ENCODE peak calls at places on chromosome 14, in eight cellular contexts. W, G, Q, Z, R, V, U and H are unnamed samples.

GRCh38 chr14:77088219-77088618 is 9.8 kb upstream of the CIPC start:
- DNase-seq in W (no peak), G (no peak), Q (no peak), Z (peak), R (no peak), V (no peak), U (no peak), H (no peak)

GRCh38 chr14:100422556-100423420 is 99.6 kb downstream of the SLC25A47 start:
- DNase-seq in W (no peak), G (no peak), Q (no peak), Z (no peak), R (no peak), V (no peak), U (no peak), H (no peak)

GRCh38 chr14:50955373-50956043 is 11.2 kb upstream of the PYGL start:
- DNase-seq in W (no peak), G (no peak), Q (peak), Z (peak), R (peak), V (no peak), U (peak), H (peak)

GRCh38 chr14:75487155-75487671 is 35.1 kb upstream of the BATF start:
- DNase-seq in W (no peak), G (no peak), Q (no peak), Z (no peak), R (no peak), V (peak), U (no peak), H (peak)

GRCh38 chr14:104099096-104100041 is 13.9 kb downstream of the ASPG start:
- DNase-seq in W (no peak), G (no peak), Q (no peak), Z (no peak), R (no peak), V (no peak), U (no peak), H (no peak)

GRCh38 chr14:71591929-71592328 is 340.3 kb upstream of the RGS6 start:
- DNase-seq in W (no peak), G (no peak), Q (peak), Z (no peak), R (no peak), V (peak), U (peak), H (no peak)

GRCh38 chr14:92607702-92608429 is 94.3 kb downstream of the RIN3 start:
- DNase-seq in W (no peak), G (no peak), Q (peak), Z (no peak), R (no peak), V (no peak), U (no peak), H (peak)

GRCh38 chr14:22767323-22767589 is 768 bp downstream of the OXA1L start:
- DNase-seq in W (no peak), G (no peak), Q (peak), Z (no peak), R (no peak), V (no peak), U (no peak), H (no peak)

GRCh38 chr14:100640481-100641273 is 53.5 kb upstream of the BEGAIN start:
- DNase-seq in W (no peak), G (no peak), Q (peak), Z (no peak), R (no peak), V (peak), U (no peak), H (no peak)

GRCh38 chr14:23578560-23579310 is at the start of gene JPH4:
- DNase-seq in W (peak), G (peak), Q (no peak), Z (peak), R (peak), V (no peak), U (no peak), H (no peak)

GRCh38 chr14:20613094-20614037 is 22.2 kb upstream of the RNASE12 start:
- DNase-seq in W (peak), G (peak), Q (peak), Z (peak), R (peak), V (peak), U (peak), H (peak)

GRCh38 chr14:57189070-57189469 is 79.6 kb downstream of the EXOC5 start:
- DNase-seq in W (no peak), G (no peak), Q (no peak), Z (peak), R (no peak), V (no peak), U (peak), H (no peak)

GRCh38 chr14:60093088-60093487 is 1.4 kb downstream of the PCNX4 start:
- DNase-seq in W (no peak), G (no peak), Q (no peak), Z (no peak), R (no peak), V (peak), U (no peak), H (no peak)

GRCh38 chr14:68377056-68377455 is 415.8 kb downstream of the ZFP36L1 start:
- DNase-seq in W (no peak), G (no peak), Q (no peak), Z (no peak), R (no peak), V (no peak), U (no peak), H (no peak)

GRCh38 chr14:92880851-92881250 is 42.1 kb upstream of the CHGA start:
- DNase-seq in W (no peak), G (no peak), Q (no peak), Z (peak), R (no peak), V (no peak), U (no peak), H (no peak)

GRCh38 chr14:95464103-95464502 is 52.3 kb downstream of the SYNE3 start:
- DNase-seq in W (no peak), G (no peak), Q (no peak), Z (no peak), R (no peak), V (no peak), U (no peak), H (no peak)

GRCh38 chr14:61112506-61112905 is 131.5 kb downstream of the SLC38A6 start:
- DNase-seq in W (no peak), G (no peak), Q (no peak), Z (no peak), R (no peak), V (no peak), U (no peak), H (no peak)

GRCh38 chr14:80764496-80764895 is 177.0 kb downstream of the CEP128 start:
- DNase-seq in W (no peak), G (no peak), Q (no peak), Z (no peak), R (no peak), V (no peak), U (peak), H (no peak)

GRCh38 chr14:64717870-64718269 is 13.6 kb downstream of the PLEKHG3 start:
- DNase-seq in W (peak), G (no peak), Q (peak), Z (no peak), R (no peak), V (no peak), U (no peak), H (no peak)

GRCh38 chr14:92348154-92348553 is 25.2 kb downstream of the SLC24A4 start:
- DNase-seq in W (no peak), G (no peak), Q (no peak), Z (no peak), R (no peak), V (no peak), U (no peak), H (no peak)

GRCh38 chr14:104152246-104152575 is 13.8 kb downstream of the KIF26A start:
- DNase-seq in W (no peak), G (no peak), Q (no peak), Z (no peak), R (no peak), V (no peak), U (no peak), H (no peak)

GRCh38 chr14:22469541-22470303 is 119.3 kb downstream of the DAD1 start:
- DNase-seq in W (peak), G (no peak), Q (no peak), Z (no peak), R (no peak), V (no peak), U (no peak), H (no peak)